ENCODE peak calls at places on chromosome 17, in nine cellular contexts. K is tibial nerve, Z is A549, L is ovary, N is stomach, C is sigmoid colon, R is esophagus muscularis mucosa, M is SK-N-SH, V is GM12878. A is an unnamed sample.

GRCh38 chr17:57401556-57402488 is 145.5 kb downstream of the MSI2 start:
- DNase-seq in L (no peak), K (no peak), C (no peak), R (no peak), Z (peak; percentile 47), V (no peak), M (peak; percentile 44), N (no peak), A (no peak)

GRCh38 chr17:17200831-17201230 is 5.3 kb downstream of the PLD6 start:
- DNase-seq in C (peak; percentile 91), M (no peak), Z (no peak), V (no peak), L (peak; percentile 50), K (no peak), R (no peak), N (no peak), A (peak; percentile 38)

GRCh38 chr17:55421179-55421934 is at the start of gene MMD:
- DNase-seq in Z (no peak), K (no peak), M (peak; percentile 86), V (no peak), N (no peak), C (peak; percentile 78), R (no peak), L (no peak), A (peak; percentile 67)

GRCh38 chr17:77327181-77327565 is 186.4 kb downstream of the SEC14L1 start:
- DNase-seq in N (peak; percentile 17), L (peak; percentile 18), C (peak; percentile 64), Z (no peak), R (no peak), M (peak; percentile 24), K (peak; percentile 12), V (no peak), A (peak; percentile 9)

GRCh38 chr17:76948301-76948700 is 80.1 kb downstream of the MGAT5B start:
- DNase-seq in V (no peak), K (no peak), R (no peak), C (no peak), L (no peak), M (no peak), N (no peak), Z (no peak), A (no peak)

GRCh38 chr17:8122391-8122922 is 1.4 kb downstream of the HES7 start:
- DNase-seq in Z (peak; percentile 69), C (no peak), R (no peak), V (no peak), N (no peak), L (peak; percentile 56), M (no peak), K (no peak), A (no peak)

GRCh38 chr17:77320046-77320445 is 179.3 kb downstream of the SEC14L1 start:
- DNase-seq in R (no peak), C (peak; percentile 84), N (no peak), Z (no peak), K (no peak), L (peak; percentile 59), V (no peak), M (peak; percentile 44), A (peak; percentile 32)

GRCh38 chr17:45425125-45425983 is 7.3 kb downstream of the ARHGAP27 start:
- DNase-seq in N (peak; percentile 92), R (no peak), L (no peak), M (peak; percentile 68), V (no peak), Z (peak; percentile 97), C (no peak), K (no peak), A (peak; percentile 93)

DNA sequence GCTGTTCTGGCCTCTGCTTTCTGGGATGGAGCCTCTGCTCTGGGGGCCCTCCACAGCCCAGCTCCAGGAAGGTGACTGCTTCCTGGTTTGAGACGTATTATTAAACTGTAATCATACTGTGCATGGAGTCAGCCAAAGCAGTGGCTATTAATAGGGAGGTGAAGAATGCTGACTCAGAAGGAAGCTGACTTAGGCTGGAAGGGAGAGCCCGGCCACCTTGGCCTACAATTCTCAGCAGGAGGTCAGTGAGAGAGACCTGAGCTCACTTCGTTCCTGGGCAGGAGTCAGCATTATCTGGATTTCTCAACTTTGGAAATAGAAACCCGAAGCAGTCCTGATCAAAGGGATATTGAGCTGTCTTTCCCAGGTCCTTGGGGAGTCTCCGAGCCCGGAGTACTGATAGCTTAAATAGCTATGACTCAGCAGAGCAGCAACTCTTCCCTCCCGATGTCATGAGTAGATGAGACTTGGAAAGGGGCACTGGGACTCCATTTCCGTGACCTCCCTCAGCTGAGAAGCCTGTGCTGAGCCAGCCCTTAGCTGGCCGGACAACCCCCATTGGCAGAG is 91.8 kb downstream of the YPEL2 start:
- DNase-seq in N (no peak), L (peak; percentile 51), C (peak; percentile 78), Z (peak; percentile 68), M (no peak), R (no peak), V (no peak), K (no peak), A (no peak)
- H3K27ac ChIP-seq in N (peak overlapping the region; percentile 52), L (peak overlapping the region; percentile 24), C (peak overlapping the region; percentile 87), Z (peak overlapping the region; percentile 50), M (peak overlapping the region; percentile 3), R (peak overlapping the region; percentile 85), V (no peak overlapping the region), K (no peak overlapping the region), A (no peak overlapping the region)

DNA sequence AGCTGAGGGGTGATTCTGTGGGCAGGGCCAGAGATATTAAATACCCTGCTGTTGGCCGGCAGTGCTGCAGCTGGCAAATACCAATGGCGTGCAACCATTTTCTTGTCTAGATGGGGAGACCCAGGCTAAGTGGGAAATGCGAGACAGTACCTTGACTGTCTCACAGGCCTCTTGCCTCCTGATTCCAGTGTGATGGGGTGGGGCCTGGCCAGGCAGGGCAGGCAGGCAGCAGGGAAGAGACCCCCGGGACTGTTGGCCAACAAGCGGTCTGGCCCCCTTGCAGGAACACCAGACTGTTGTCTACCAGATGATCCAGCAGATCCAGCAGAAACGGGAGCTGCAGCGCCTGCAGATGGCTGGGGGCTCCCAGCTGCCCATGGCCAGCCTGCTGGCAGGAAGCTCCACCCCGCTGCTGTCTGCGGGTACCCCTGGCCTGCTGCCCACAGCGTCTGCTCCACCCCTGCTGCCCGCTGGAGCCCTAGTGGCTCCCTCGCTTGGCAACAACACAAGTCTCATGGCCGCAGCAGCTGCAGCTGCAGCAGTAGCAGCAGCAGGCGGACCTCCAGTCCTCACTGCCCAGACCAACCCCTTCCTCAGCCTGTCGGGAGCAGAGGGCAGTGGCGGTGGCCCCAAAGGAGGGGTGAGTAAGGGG is 5.7 kb upstream of the CISD3 start:
- DNase-seq in L (no peak), Z (no peak), N (peak; percentile 77), C (peak; percentile 91), K (no peak), R (no peak), M (peak; percentile 94), V (no peak), A (peak; percentile 72)
- TF ChIP-seq CTCF in L (no peak), Z (no peak), N (no peak), C (no peak), K (no peak), R (no peak), M (no peak), V (no peak), A (no peak)

DNA sequence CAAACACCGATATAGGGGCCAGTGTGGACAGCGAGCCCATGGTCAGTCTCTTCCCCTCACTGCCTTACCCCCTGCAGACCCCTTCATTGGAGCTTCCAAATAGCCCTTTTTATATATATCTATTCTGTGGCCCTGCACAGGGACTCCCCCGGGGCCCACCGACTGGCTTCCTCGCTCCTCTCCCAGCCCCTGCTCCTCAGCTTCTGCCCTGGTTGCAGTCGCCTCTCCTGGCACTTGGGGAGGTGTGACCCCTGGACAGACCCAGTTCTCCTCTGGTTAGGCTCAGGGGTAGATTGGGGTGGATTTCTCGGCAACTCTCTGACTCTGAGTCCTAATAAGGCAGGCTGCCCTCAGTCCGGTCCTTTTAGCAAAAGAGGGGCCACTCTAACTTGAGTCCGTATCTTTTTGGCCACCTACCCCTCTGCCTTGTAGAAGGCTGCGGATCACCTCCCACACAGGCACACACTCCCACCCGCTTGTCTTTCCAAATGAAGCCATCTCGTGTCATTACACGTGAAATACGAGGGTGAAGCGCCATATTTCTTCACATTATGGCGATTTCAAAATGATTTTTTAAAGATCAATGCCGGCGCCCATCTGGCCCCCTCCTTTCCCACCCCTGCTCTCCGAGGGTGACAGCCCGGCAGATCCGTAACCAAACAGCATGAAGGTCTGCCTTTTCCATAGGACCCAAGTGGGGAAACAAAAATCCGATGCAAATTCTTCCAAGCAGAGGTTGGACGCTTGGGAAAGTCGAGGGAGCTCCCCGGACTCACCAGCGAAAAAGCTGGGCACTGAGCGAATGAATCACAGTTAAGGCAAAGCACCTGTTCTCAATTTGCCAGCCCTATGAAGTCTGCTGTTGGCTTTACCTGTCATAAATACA is 1.7 kb upstream of the HOXB9 start:
- DNase-seq in V (no peak), R (no peak), K (no peak), L (no peak), N (no peak), C (no peak), M (no peak), Z (no peak), A (peak; percentile 19)
- TF ChIP-seq EP300 in V (no peak), R (no peak), K (no peak), L (no peak), N (no peak), C (no peak), M (no peak), Z (no peak), A (no peak)

GRCh38 chr17:28029033-28029432 is 13.4 kb upstream of the NLK start:
- DNase-seq in L (no peak), C (no peak), R (no peak), M (no peak), N (no peak), Z (no peak), K (no peak), V (no peak), A (no peak)

GRCh38 chr17:28030386-28030785 is 12.1 kb upstream of the NLK start:
- DNase-seq in K (no peak), V (no peak), R (no peak), N (no peak), Z (no peak), M (no peak), C (no peak), L (no peak), A (no peak)

GRCh38 chr17:28031174-28031573 is 11.3 kb upstream of the NLK start:
- DNase-seq in K (no peak), C (no peak), R (no peak), L (no peak), N (no peak), Z (no peak), V (no peak), M (no peak), A (no peak)

GRCh38 chr17:28038802-28039600 is 3.5 kb upstream of the NLK start:
- DNase-seq in M (no peak), C (no peak), R (no peak), K (no peak), V (no peak), L (no peak), Z (no peak), N (no peak), A (no peak)

DNA sequence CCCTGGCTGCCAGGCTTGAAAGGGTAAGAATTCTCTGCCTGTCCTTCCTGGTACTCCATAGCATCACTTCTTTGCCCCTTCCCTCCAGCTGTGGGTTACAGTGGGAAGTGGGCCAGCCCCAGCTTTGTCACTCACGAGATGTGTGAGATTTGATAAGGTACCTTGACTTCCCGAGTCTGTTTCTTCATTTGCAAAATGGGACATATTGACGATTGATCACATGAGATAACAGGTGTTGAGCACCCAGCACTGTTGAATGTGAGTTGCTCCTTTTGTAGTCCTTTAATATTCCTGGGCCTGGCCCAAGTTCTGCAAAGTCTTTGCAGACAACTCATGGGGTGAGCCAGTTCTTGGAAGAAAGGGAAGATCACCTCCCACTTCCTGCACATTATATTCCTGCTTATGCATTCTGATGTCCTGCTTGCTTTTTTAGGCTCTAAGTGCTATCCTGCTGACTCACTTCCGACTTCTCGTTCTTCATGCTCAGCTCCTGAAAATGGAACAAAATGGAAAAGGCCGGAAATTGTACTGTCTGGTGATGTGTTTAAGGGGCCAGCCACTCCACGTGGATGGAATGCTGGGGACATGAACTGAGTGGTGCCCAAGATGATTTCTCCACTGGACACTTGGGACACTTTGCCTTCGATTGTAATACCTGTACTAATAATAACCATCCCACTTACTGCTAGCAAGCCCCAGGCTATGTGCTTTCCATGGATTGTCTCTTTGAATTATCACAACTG is 8.3 kb upstream of the NLK start:
- DNase-seq in V (no peak), N (no peak), K (no peak), Z (peak; percentile 22), C (no peak), M (no peak), L (no peak), R (no peak), A (no peak)
- H3K27ac ChIP-seq in V (no peak overlapping the region), N (no peak overlapping the region), K (no peak overlapping the region), Z (no peak overlapping the region), C (no peak overlapping the region), M (peak overlapping the region; percentile 12), L (no peak overlapping the region), R (no peak overlapping the region), A (no peak overlapping the region)